ENCODE peak calls at places on chromosomes 7 and 10, in nine cellular contexts. Y is neural crest cell; V is thoracic aorta; F is transverse colon; K is keratinocyte; C is CD4-positive, alpha-beta T cell; W is HFF-Myc; U is IMR-90; G is AG09319. X is an unnamed sample.
A peak's percentile ranks its signal among the peaks of the same experiment; 100 is the strongest.

GRCh38 chr10:114518401-114519305 is 114.4 kb upstream of the AFAP1L2 start:
- DNase-seq in K (no peak), W (no peak), F (no peak), Y (no peak), U (peak; percentile 52), V (no peak), G (no peak), C (no peak), X (no peak)

GRCh38 chr10:101939273-101939635 is 95.7 kb upstream of the KCNIP2 start:
- DNase-seq in K (peak; percentile 5), Y (no peak), W (peak; percentile 75), U (peak; percentile 96), C (no peak), F (no peak), G (peak; percentile 90), V (no peak), X (no peak)

GRCh38 chr10:76558586-76558985 is 1079.0 kb downstream of the KCNMA1 start:
- DNase-seq in Y (no peak), C (no peak), V (no peak), F (peak; percentile 32), W (no peak), G (peak; percentile 95), U (peak; percentile 80), K (no peak), X (no peak)

GRCh38 chr7:106277976-106278375 is 6.8 kb downstream of the NAMPT start:
- DNase-seq in W (no peak), K (no peak), Y (no peak), G (no peak), U (no peak), F (no peak), V (no peak), C (no peak), X (no peak)

GRCh38 chr7:119905495-119905894 is 367.5 kb upstream of the KCND2 start:
- DNase-seq in U (no peak), K (no peak), W (no peak), F (no peak), V (no peak), Y (no peak), G (no peak), C (no peak), X (no peak)

GRCh38 chr10:114662651-114663217 is 4.7 kb upstream of the ABLIM1 start:
- DNase-seq in U (no peak), V (no peak), F (no peak), G (no peak), C (no peak), W (no peak), K (no peak), Y (no peak), X (no peak)

GRCh38 chr10:21519981-21520436 is 5.5 kb downstream of the SKIDA1 start:
- DNase-seq in Y (no peak), C (no peak), K (no peak), G (no peak), V (no peak), W (no peak), F (no peak), U (peak; percentile 84), X (peak; percentile 54)

GRCh38 chr7:34066968-34067367 is 161.6 kb downstream of the BMPER start:
- DNase-seq in Y (no peak), U (no peak), C (no peak), K (no peak), F (no peak), V (no peak), G (no peak), W (no peak), X (no peak)

GRCh38 chr10:71236822-71237682 is 24.7 kb downstream of the UNC5B start:
- DNase-seq in Y (no peak), V (no peak), F (no peak), W (no peak), G (no peak), C (no peak), K (no peak), U (no peak), X (no peak)

GRCh38 chr7:41187322-41187721 is 515.6 kb downstream of the INHBA start:
- DNase-seq in W (no peak), C (no peak), G (no peak), Y (no peak), F (no peak), K (no peak), V (no peak), U (no peak), X (no peak)

GRCh38 chr10:34791947-34792346 is 23.1 kb downstream of the PARD3 start:
- DNase-seq in G (no peak), W (no peak), C (no peak), Y (no peak), F (no peak), U (no peak), V (no peak), K (peak; percentile 76), X (no peak)

GRCh38 chr7:65946895-65947294 is 35.1 kb downstream of the GUSB start:
- DNase-seq in U (peak; percentile 37), K (no peak), G (peak; percentile 20), C (no peak), F (peak; percentile 25), Y (no peak), V (no peak), W (peak; percentile 35), X (no peak)

GRCh38 chr7:108147031-108147563 is 16.9 kb upstream of the LAMB4 start:
- DNase-seq in V (no peak), U (no peak), F (no peak), K (no peak), Y (no peak), W (no peak), C (no peak), G (no peak), X (no peak)

GRCh38 chr10:34017281-34017680 is 682.8 kb upstream of the NRP1 start:
- DNase-seq in C (no peak), V (no peak), U (no peak), K (no peak), Y (no peak), G (no peak), W (no peak), F (no peak), X (no peak)

GRCh38 chr10:120517881-120518484 is 61.0 kb downstream of the PLPP4 start:
- DNase-seq in C (no peak), G (no peak), U (no peak), W (no peak), V (no peak), F (no peak), Y (no peak), K (no peak), X (no peak)

GRCh38 chr7:77352688-77353406 is 63.3 kb downstream of the GSAP start:
- DNase-seq in C (no peak), W (no peak), Y (no peak), G (no peak), V (no peak), U (peak; percentile 26), F (no peak), K (no peak), X (no peak)

GRCh38 chr7:77349141-77349540 is 67.0 kb downstream of the GSAP start:
- DNase-seq in W (no peak), V (no peak), Y (no peak), K (no peak), F (no peak), G (no peak), U (peak; percentile 46), C (no peak), X (no peak)

GRCh38 chr7:77351539-77352004 is 64.6 kb downstream of the GSAP start:
- DNase-seq in W (no peak), G (no peak), U (no peak), V (no peak), Y (no peak), C (peak; percentile 36), F (peak; percentile 32), K (no peak), X (no peak)

GRCh38 chr7:77346441-77346840 is 69.7 kb downstream of the GSAP start:
- DNase-seq in G (no peak), Y (no peak), V (no peak), C (no peak), F (no peak), U (no peak), K (no peak), W (no peak), X (no peak)

GRCh38 chr7:77348371-77348813 is 67.8 kb downstream of the GSAP start:
- DNase-seq in W (no peak), K (no peak), V (no peak), G (no peak), F (no peak), Y (no peak), U (peak; percentile 82), C (no peak), X (no peak)
- TF ChIP-seq CTCF in W (no peak), K (no peak), V (no peak), G (no peak), F (no peak), Y (no peak), U (no peak), C (no peak), X (no peak)

GRCh38 chr7:2649991-2650390 is 18.2 kb downstream of the TTYH3 start:
- DNase-seq in G (no peak), F (no peak), C (no peak), K (no peak), W (no peak), Y (no peak), U (no peak), V (no peak), X (no peak)

GRCh38 chr7:2652736-2653060 is 20.9 kb downstream of the TTYH3 start:
- DNase-seq in V (no peak), C (no peak), W (no peak), U (no peak), K (no peak), Y (no peak), F (no peak), G (no peak), X (no peak)

GRCh38 chr7:2650451-2650850 is 18.7 kb downstream of the TTYH3 start:
- DNase-seq in K (no peak), G (no peak), Y (no peak), F (no peak), V (no peak), C (no peak), W (no peak), U (no peak), X (no peak)

GRCh38 chr7:2651847-2652735 is 20.3 kb downstream of the TTYH3 start:
- DNase-seq in C (no peak), Y (no peak), U (no peak), W (no peak), K (no peak), G (no peak), F (no peak), V (no peak), X (no peak)

GRCh38 chr7:2651336-2651735 is 19.6 kb downstream of the TTYH3 start:
- DNase-seq in U (no peak), W (no peak), G (no peak), V (no peak), Y (no peak), K (no peak), F (no peak), C (no peak), X (no peak)
- TF ChIP-seq CTCF in U (no peak), W (no peak), G (no peak), V (no peak), Y (no peak), K (no peak), F (no peak), C (no peak), X (no peak)

GRCh38 chr7:70775570-70776156 is 356.3 kb upstream of the GALNT17 start:
- DNase-seq in U (no peak), Y (no peak), F (no peak), C (no peak), G (no peak), V (no peak), W (no peak), K (no peak), X (no peak)
- TF ChIP-seq CTCF in U (no peak), Y (peak; percentile 46), F (peak; percentile 5), C (no peak), G (no peak), V (no peak), W (peak; percentile 20), K (no peak), X (no peak)

GRCh38 chr10:84743483-84743882 is 415.1 kb downstream of the CCSER2 start:
- DNase-seq in C (no peak), G (no peak), K (no peak), W (no peak), F (no peak), U (no peak), V (no peak), Y (no peak), X (no peak)
- TF ChIP-seq CTCF in C (no peak), G (no peak), K (peak; percentile 50), W (no peak), F (peak; percentile 35), U (peak; percentile 21), V (no peak), Y (peak; percentile 66), X (no peak)